ENCODE peak calls at places on chromosome 18, in four cellular contexts. D, T, Z and X are unnamed samples.

GRCh38 chr18:79410731-79411613 is 15.2 kb downstream of the NFATC1 start:
- DNase-seq in Z (no peak), D (no peak), T (no peak), X (no peak)

GRCh38 chr18:36809590-36810381 is 19.0 kb downstream of the TPGS2 start:
- DNase-seq in T (peak), D (no peak), Z (peak), X (no peak)

GRCh38 chr18:10490401-10491289 is 35.2 kb upstream of the NAPG start:
- DNase-seq in D (no peak), T (peak), Z (no peak), X (no peak)

GRCh38 chr18:22283397-22283796 is 114.0 kb downstream of the GATA6 start:
- DNase-seq in Z (peak), D (no peak), T (no peak), X (no peak)

GRCh38 chr18:23994361-23994902 is 20.1 kb upstream of the TTC39C start:
- DNase-seq in Z (peak), T (peak), D (no peak), X (peak)

GRCh38 chr18:78730564-78731422 is 248.8 kb upstream of the SALL3 start:
- DNase-seq in Z (no peak), T (no peak), D (no peak), X (no peak)

GRCh38 chr18:8283901-8284585 is 325.2 kb upstream of the RAB12 start:
- DNase-seq in D (no peak), Z (peak), T (no peak), X (no peak)

GRCh38 chr18:24835751-24836150 is 375.3 kb downstream of the HRH4 start:
- DNase-seq in D (no peak), T (no peak), Z (no peak), X (no peak)

GRCh38 chr18:26071725-26072124 is 18.7 kb downstream of the SS18 start:
- DNase-seq in T (no peak), Z (no peak), D (no peak), X (no peak)

GRCh38 chr18:48642503-48642902 is 103.7 kb downstream of the CTIF start:
- DNase-seq in T (no peak), Z (no peak), D (no peak), X (no peak)

GRCh38 chr18:48643262-48643661 is 104.4 kb downstream of the CTIF start:
- DNase-seq in T (no peak), D (no peak), Z (no peak), X (no peak)

GRCh38 chr18:48641981-48642380 is 103.2 kb downstream of the CTIF start:
- DNase-seq in T (no peak), D (no peak), Z (no peak), X (no peak)

GRCh38 chr18:48645427-48646002 is 106.7 kb downstream of the CTIF start:
- DNase-seq in T (no peak), Z (no peak), D (no peak), X (no peak)

GRCh38 chr18:48644029-48644428 is 105.2 kb downstream of the CTIF start:
- DNase-seq in D (no peak), Z (no peak), T (no peak), X (no peak)
- TF ChIP-seq CTCF in D (no peak), Z (no peak), T (no peak), X (no peak)

GRCh38 chr18:49648811-49649210 is 87.0 kb downstream of the LIPG start:
- DNase-seq in Z (no peak), D (no peak), T (no peak), X (no peak)
- TF ChIP-seq CTCF in Z (no peak), D (no peak), T (no peak), X (no peak)

DNA sequence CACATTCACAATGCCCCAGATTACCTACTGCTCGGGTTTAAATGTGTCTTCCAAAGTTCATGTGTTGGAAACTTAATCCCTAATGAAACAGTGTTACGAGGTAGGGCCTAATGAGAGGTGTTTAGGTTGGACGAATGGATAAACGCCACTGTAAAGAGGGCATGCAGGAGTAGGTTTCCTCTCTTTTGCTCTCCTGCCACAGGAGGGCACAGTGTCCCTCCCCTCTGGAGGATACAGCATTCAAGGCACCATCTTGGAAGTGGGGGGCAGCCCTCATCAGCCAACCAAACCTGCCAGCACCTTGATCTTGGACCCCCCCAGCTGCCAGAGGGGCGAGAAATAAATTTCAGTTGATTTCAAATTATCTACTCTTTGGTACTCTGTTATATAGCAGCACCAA is 103.5 kb downstream of the TSHZ1 start:
- DNase-seq in T (no peak), D (no peak), Z (no peak), X (no peak)
- TF ChIP-seq CTCF in T (no peak), D (no peak), Z (no peak), X (no peak)

GRCh38 chr18:3150274-3150673 is 69.5 kb downstream of the MYOM1 start:
- DNase-seq in T (no peak), Z (no peak), D (no peak), X (no peak)
- TF ChIP-seq CTCF in T (no peak), Z (no peak), D (no peak), X (no peak)

GRCh38 chr18:58924473-58924872 is 59.8 kb downstream of the ZNF532 start:
- DNase-seq in T (no peak), D (no peak), Z (no peak), X (no peak)

GRCh38 chr18:58928401-58928800 is 63.7 kb downstream of the ZNF532 start:
- DNase-seq in T (no peak), Z (no peak), D (no peak), X (no peak)

GRCh38 chr18:58922995-58923394 is 58.3 kb downstream of the ZNF532 start:
- DNase-seq in Z (no peak), T (no peak), D (no peak), X (no peak)

GRCh38 chr18:58929206-58929605 is 64.5 kb downstream of the ZNF532 start:
- DNase-seq in T (no peak), D (no peak), Z (no peak), X (no peak)

DNA sequence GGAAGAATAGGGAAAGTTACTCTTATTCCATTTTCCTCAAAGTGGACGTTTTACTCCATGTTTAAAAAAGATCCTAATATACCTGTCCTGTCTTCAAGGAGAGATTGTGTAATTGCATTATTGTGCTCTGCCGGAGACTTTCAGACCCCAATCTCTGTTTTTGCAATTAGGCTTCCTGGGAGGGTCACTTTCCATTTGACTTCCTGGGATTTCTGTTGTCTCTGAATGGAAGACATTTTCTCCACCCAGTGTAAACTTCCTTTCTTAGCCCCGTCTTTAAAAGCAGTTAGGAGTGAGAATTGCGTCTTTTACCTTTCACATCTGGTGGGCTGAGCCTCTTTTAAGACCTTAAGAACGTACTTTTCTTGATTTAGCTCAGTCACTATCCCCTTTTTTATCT is 63.0 kb downstream of the ZNF532 start:
- DNase-seq in D (no peak), Z (no peak), T (no peak), X (no peak)
- TF ChIP-seq CTCF in D (no peak), Z (no peak), T (no peak), X (no peak)